ENCODE peak calls at places on chromosomes 6 and 20, in nine cellular contexts. Z, J, R, G, W, A, U, L and B are unnamed samples.

GRCh38 chr20:37541326-37541725 is 13.7 kb upstream of the BLCAP start:
- DNase-seq in Z (no peak), J (no peak), R (no peak), G (peak; percentile 79), W (no peak), A (no peak), U (no peak), L (no peak), B (no peak)

GRCh38 chr6:121382467-121383121 is 48.3 kb upstream of the TBC1D32 start:
- DNase-seq in Z (no peak), J (no peak), R (peak; percentile 12), G (peak; percentile 79), W (no peak), A (no peak), U (no peak), L (no peak), B (no peak)

GRCh38 chr20:25672659-25673058 is 24.0 kb downstream of the ZNF337 start:
- DNase-seq in Z (no peak), J (no peak), R (no peak), G (no peak), W (no peak), A (no peak), U (no peak), L (no peak), B (no peak)

GRCh38 chr6:112044196-112044595 is 9.7 kb upstream of the CCN6 start:
- DNase-seq in Z (no peak), J (no peak), R (no peak), G (no peak), W (no peak), A (no peak), U (no peak), L (no peak), B (no peak)

GRCh38 chr6:15770347-15771143 is 107.7 kb upstream of the DTNBP1 start:
- DNase-seq in Z (no peak), J (peak; percentile 48), R (peak; percentile 37), G (no peak), W (peak; percentile 16), A (no peak), U (no peak), L (no peak), B (no peak)

GRCh38 chr6:7137335-7138106 is 29.8 kb downstream of the RREB1 start:
- DNase-seq in Z (peak; percentile 75), J (peak; percentile 61), R (peak; percentile 62), G (no peak), W (no peak), A (peak; percentile 66), U (no peak), L (peak; percentile 87), B (peak; percentile 95)

GRCh38 chr6:170453586-170454511 is 99.3 kb downstream of the PSMB1 start:
- DNase-seq in Z (no peak), J (no peak), R (no peak), G (no peak), W (no peak), A (no peak), U (no peak), L (no peak), B (no peak)

GRCh38 chr6:154276810-154277577 is 79.6 kb downstream of the IPCEF1 start:
- DNase-seq in Z (no peak), J (no peak), R (peak; percentile 67), G (peak; percentile 11), W (no peak), A (no peak), U (peak; percentile 11), L (peak; percentile 34), B (peak; percentile 53)

GRCh38 chr6:144434308-144434990 is 149.3 kb downstream of the UTRN start:
- DNase-seq in Z (peak; percentile 79), J (peak; percentile 64), R (peak; percentile 87), G (no peak), W (no peak), A (no peak), U (peak; percentile 85), L (no peak), B (no peak)

GRCh38 chr6:24838081-24838480 is 39.4 kb upstream of the ARMH2 start:
- DNase-seq in Z (no peak), J (no peak), R (peak; percentile 53), G (no peak), W (no peak), A (no peak), U (no peak), L (no peak), B (no peak)

GRCh38 chr6:144190593-144190992 is 40.3 kb downstream of the STX11 start:
- DNase-seq in Z (no peak), J (peak; percentile 50), R (peak; percentile 80), G (no peak), W (no peak), A (no peak), U (peak; percentile 14), L (no peak), B (no peak)

GRCh38 chr20:32304121-32304520 is 26.7 kb downstream of the KIF3B start:
- DNase-seq in Z (no peak), J (no peak), R (no peak), G (no peak), W (no peak), A (no peak), U (no peak), L (no peak), B (no peak)

GRCh38 chr6:6686176-6686575 is 97.7 kb downstream of the LY86 start:
- DNase-seq in Z (no peak), J (no peak), R (no peak), G (no peak), W (no peak), A (no peak), U (no peak), L (no peak), B (no peak)

GRCh38 chr6:26032387-26033131 is 54.7 kb upstream of the HFE start:
- DNase-seq in Z (peak; percentile 19), J (peak; percentile 33), R (peak; percentile 75), G (no peak), W (no peak), A (no peak), U (no peak), L (peak; percentile 59), B (peak; percentile 65)

GRCh38 chr6:137234505-137234863 is 15.3 kb upstream of the IFNGR1 start:
- DNase-seq in Z (no peak), J (peak; percentile 66), R (no peak), G (no peak), W (no peak), A (no peak), U (no peak), L (peak; percentile 36), B (peak; percentile 62)

GRCh38 chr6:5425267-5425666 is 164.0 kb downstream of the FARS2 start:
- DNase-seq in Z (no peak), J (no peak), R (no peak), G (no peak), W (no peak), A (no peak), U (no peak), L (no peak), B (no peak)

GRCh38 chr6:157804448-157805327 is 18.4 kb upstream of the SNX9 start:
- DNase-seq in Z (no peak), J (no peak), R (no peak), G (no peak), W (no peak), A (no peak), U (no peak), L (no peak), B (no peak)

GRCh38 chr6:27251672-27252251 is 4.3 kb downstream of the PRSS16 start:
- DNase-seq in Z (no peak), J (peak; percentile 93), R (peak; percentile 52), G (no peak), W (peak; percentile 56), A (peak; percentile 72), U (peak; percentile 20), L (peak; percentile 93), B (peak; percentile 98)

GRCh38 chr6:10518461-10519216 is 2.5 kb upstream of the GCNT2 start:
- DNase-seq in Z (no peak), J (peak; percentile 21), R (peak; percentile 21), G (no peak), W (no peak), A (no peak), U (no peak), L (no peak), B (peak; percentile 20)

GRCh38 chr20:58017970-58018530 is 210.4 kb downstream of the ANKRD60 start:
- DNase-seq in Z (no peak), J (no peak), R (no peak), G (no peak), W (no peak), A (no peak), U (no peak), L (no peak), B (no peak)

GRCh38 chr6:36627141-36627540 is 33.0 kb downstream of the SRSF3 start:
- DNase-seq in Z (no peak), J (no peak), R (no peak), G (no peak), W (no peak), A (no peak), U (no peak), L (no peak), B (no peak)

GRCh38 chr6:161162722-161163121 is 111.1 kb downstream of the AGPAT4 start:
- DNase-seq in Z (no peak), J (no peak), R (no peak), G (no peak), W (no peak), A (no peak), U (no peak), L (no peak), B (no peak)